ENCODE peak calls at places on chromosomes 13 and 19, in five cellular contexts. L is cardiac fibroblast, H is MCF 10A, Q is gastrocnemius medialis, G is EL. E is an unnamed sample.

GRCh38 chr19:51002101-51002532 is 713 bp upstream of the KLK8 start:
- DNase-seq in G (no peak), Q (no peak), L (no peak), H (no peak), E (peak)

GRCh38 chr19:3968556-3969434 is 2.1 kb downstream of the DAPK3 start:
- DNase-seq in Q (peak), H (peak), L (peak), G (peak), E (peak)

GRCh38 chr19:45800009-45800553 is 7.4 kb upstream of the DMWD start:
- DNase-seq in L (peak), G (peak), Q (no peak), H (peak), E (peak)

GRCh38 chr19:4414144-4414799 is 11.8 kb downstream of the CHAF1A start:
- DNase-seq in L (peak), H (peak), G (peak), Q (no peak), E (no peak)

GRCh38 chr19:10450191-10450852 is 30.0 kb downstream of the PDE4A start:
- DNase-seq in H (no peak), L (no peak), G (no peak), Q (no peak), E (no peak)

GRCh38 chr19:43625918-43626579 is 6.6 kb upstream of the ZNF428 start:
- DNase-seq in L (peak), H (peak), Q (no peak), G (no peak), E (peak)

GRCh38 chr19:28294395-28294794 is 918.6 kb downstream of the UQCRFS1 start:
- DNase-seq in H (no peak), L (peak), Q (no peak), G (no peak), E (no peak)

GRCh38 chr19:44718441-44719261 is 19.7 kb downstream of the CEACAM16 start:
- DNase-seq in H (peak), G (peak), Q (no peak), L (peak), E (peak)

GRCh38 chr13:66415444-66415843 is 814.7 kb downstream of the PCDH9 start:
- DNase-seq in L (no peak), Q (no peak), G (no peak), H (no peak), E (no peak)

GRCh38 chr13:85798999-85799646 is at the start of gene SLITRK6:
- DNase-seq in L (peak), G (peak), Q (no peak), H (peak), E (peak)

GRCh38 chr19:30445385-30445784 is 73.2 kb downstream of the ZNF536 start:
- DNase-seq in H (no peak), L (no peak), Q (no peak), G (no peak), E (no peak)

GRCh38 chr13:21934309-21934708 is 263.4 kb downstream of the FGF9 start:
- DNase-seq in Q (no peak), L (no peak), G (no peak), H (no peak), E (no peak)

GRCh38 chr13:112059457-112060317 is 7.3 kb upstream of the SOX1 start:
- DNase-seq in G (no peak), H (no peak), L (no peak), Q (no peak), E (no peak)

GRCh38 chr19:1355258-1355973 is 28.3 kb upstream of the NDUFS7 start:
- DNase-seq in H (no peak), Q (no peak), L (peak), G (no peak), E (peak)

GRCh38 chr13:46057251-46058015 is 4.9 kb upstream of the ZC3H13 start:
- DNase-seq in Q (no peak), L (peak), H (no peak), G (peak), E (no peak)

GRCh38 chr13:112968380-112968909 is 569 bp upstream of the MCF2L start:
- DNase-seq in Q (peak), L (no peak), G (no peak), H (no peak), E (peak)

GRCh38 chr13:67229438-67230242 is 496 bp downstream of the PCDH9 start:
- DNase-seq in G (peak), Q (no peak), H (no peak), L (no peak), E (peak)

GRCh38 chr13:37344051-37344450 is 238.6 kb upstream of the CSNK1A1L start:
- DNase-seq in H (no peak), Q (no peak), L (no peak), G (no peak), E (no peak)

GRCh38 chr13:91664036-91664435 is 265.6 kb downstream of the GPC5 start:
- DNase-seq in L (no peak), H (peak), Q (no peak), G (no peak), E (no peak)

GRCh38 chr13:49622174-49622946 is 5.9 kb upstream of the ARL11 start:
- DNase-seq in L (no peak), H (no peak), G (no peak), Q (no peak), E (no peak)

GRCh38 chr13:112194579-112194978 is 127.6 kb downstream of the SOX1 start:
- DNase-seq in G (no peak), Q (no peak), H (no peak), L (no peak), E (no peak)

GRCh38 chr19:18051887-18052286 is 34.8 kb downstream of the IL12RB1 start:
- DNase-seq in Q (peak), G (no peak), H (no peak), L (no peak), E (no peak)

GRCh38 chr13:93183302-93183701 is 43.3 kb upstream of the GPC6 start:
- DNase-seq in G (no peak), L (no peak), H (peak), Q (no peak), E (peak)

GRCh38 chr19:46460981-46461380 is 10.4 kb downstream of the PNMA8A start:
- DNase-seq in Q (no peak), H (no peak), G (no peak), L (no peak), E (no peak)

GRCh38 chr19:29302002-29302928 is 89.3 kb upstream of the UQCRFS1 start:
- DNase-seq in G (no peak), Q (no peak), H (no peak), L (no peak), E (no peak)

GRCh38 chr19:45364696-45365095 is 5.7 kb downstream of the ERCC2 start:
- DNase-seq in L (no peak), Q (no peak), H (no peak), G (no peak), E (no peak)

GRCh38 chr19:14147797-14148605 is 11.6 kb upstream of the ASF1B start:
- DNase-seq in L (peak), Q (peak), G (peak), H (peak), E (peak)

GRCh38 chr19:15468675-15469512 is 4.5 kb upstream of the RASAL3 start:
- DNase-seq in H (no peak), L (no peak), G (no peak), Q (no peak), E (no peak)

GRCh38 chr13:75788494-75788991 is 152.4 kb downstream of the LMO7 start:
- DNase-seq in G (peak), H (peak), L (peak), Q (peak), E (no peak)

GRCh38 chr19:53328967-53329366 is 4.6 kb upstream of the ZNF845 start:
- DNase-seq in H (no peak), L (peak), Q (peak), G (no peak), E (peak)

GRCh38 chr19:44777715-44778347 is at the start of gene CBLC:
- DNase-seq in G (no peak), H (peak), L (no peak), Q (no peak), E (peak)

GRCh38 chr19:46980756-46981155 is 38.9 kb upstream of the NPAS1 start:
- DNase-seq in L (no peak), G (no peak), H (no peak), Q (no peak), E (no peak)

GRCh38 chr13:30872685-30873443 is 33.2 kb upstream of the MEDAG start:
- DNase-seq in Q (peak), H (no peak), L (peak), G (peak), E (peak)

GRCh38 chr13:32008518-32009175 is 22.9 kb upstream of the FRY start:
- DNase-seq in Q (no peak), G (no peak), L (no peak), H (no peak), E (no peak)

GRCh38 chr19:10655457-10656312 is 1.5 kb downstream of the ILF3 start:
- DNase-seq in L (peak), Q (no peak), H (peak), G (peak), E (peak)

GRCh38 chr19:13118424-13119193 is 545 bp downstream of the NACC1 start:
- DNase-seq in L (no peak), G (peak), H (peak), Q (peak), E (peak)

GRCh38 chr13:51158923-51159322 is 47.8 kb upstream of the C13orf42 start:
- DNase-seq in Q (no peak), G (no peak), L (peak), H (peak), E (peak)

GRCh38 chr19:2235396-2236284 is 489 bp downstream of the PLEKHJ1 start:
- DNase-seq in H (no peak), L (no peak), G (peak), Q (peak), E (no peak)